ENCODE peak calls at places on chromosomes 6 and 20, in ten cellular contexts. M is psoas muscle; X is stimulated activated CD4-positive, alpha-beta T cell treated with anti-CD3 and anti-CD28 coated beads, Interleukin-12 subunit alpha, Interleukin-12 subunit beta, amount 100 ng/mL, for 24 hours; F is NCI-H1092 treated with DMSO at 0.1 percent for 48 hours; B is spleen; Y is stimulated activated CD8-positive, alpha-beta memory T cell treated with anti-CD3 and anti-CD28 coated beads, Interleukin-15, amount 100 ng/mL, for 24 hours; C is GM12892; H is non-pigmented ciliary epithelial cell; K is cardiac muscle cell; O is CD8-positive, alpha-beta T cell. W is an unnamed sample.

GRCh38 chr20:64101731-64102621 is 5.4 kb downstream of the NPBWR2 start:
- DNase-seq in M (peak; percentile 34), X (no peak), F (no peak), B (peak; percentile 91), Y (no peak), C (peak; percentile 89), H (no peak), K (no peak), O (peak; percentile 69), W (no peak)

GRCh38 chr6:108781419-108782110 is 66.7 kb upstream of the ARMC2 start:
- DNase-seq in M (no peak), X (no peak), F (no peak), B (no peak), Y (no peak), C (no peak), H (no peak), K (no peak), O (no peak), W (no peak)

GRCh38 chr6:37618916-37619605 is 78.6 kb downstream of the MDGA1 start:
- DNase-seq in M (no peak), X (no peak), F (no peak), B (no peak), Y (no peak), C (no peak), H (no peak), K (no peak), O (no peak), W (no peak)

GRCh38 chr6:130134594-130134993 is 88.2 kb downstream of the SAMD3 start:
- DNase-seq in M (no peak), X (no peak), F (no peak), B (no peak), Y (no peak), C (no peak), H (no peak), K (no peak), O (no peak), W (no peak)

GRCh38 chr6:28858963-28859362 is 64.8 kb downstream of the TRIM27 start:
- DNase-seq in M (no peak), X (no peak), F (no peak), B (no peak), Y (no peak), C (no peak), H (no peak), K (no peak), O (no peak), W (no peak)

GRCh38 chr6:104969785-104970581 is 13.1 kb downstream of the LIN28B start:
- DNase-seq in M (no peak), X (no peak), F (no peak), B (no peak), Y (no peak), C (no peak), H (no peak), K (no peak), O (no peak), W (no peak)

GRCh38 chr6:44933113-44933512 is 395.0 kb upstream of the RUNX2 start:
- DNase-seq in M (no peak), X (no peak), F (no peak), B (no peak), Y (no peak), C (no peak), H (no peak), K (no peak), O (no peak), W (no peak)

GRCh38 chr6:36372088-36372487 is 15.4 kb downstream of the ETV7 start:
- DNase-seq in M (no peak), X (no peak), F (no peak), B (no peak), Y (no peak), C (no peak), H (no peak), K (no peak), O (no peak), W (no peak)

GRCh38 chr20:63006611-63007471 is at the start of gene BHLHE23:
- DNase-seq in M (no peak), X (no peak), F (peak; percentile 14), B (no peak), Y (no peak), C (no peak), H (no peak), K (peak; percentile 12), O (no peak), W (no peak)

GRCh38 chr6:168828800-168829199 is 387.8 kb downstream of the SMOC2 start:
- DNase-seq in M (no peak), X (no peak), F (no peak), B (no peak), Y (no peak), C (no peak), H (peak; percentile 5), K (peak; percentile 68), O (no peak), W (no peak)

GRCh38 chr6:39530201-39530759 is 194.9 kb downstream of the KIF6 start:
- DNase-seq in M (no peak), X (no peak), F (no peak), B (no peak), Y (no peak), C (peak; percentile 38), H (no peak), K (peak; percentile 32), O (no peak), W (no peak)

GRCh38 chr6:19848465-19848864 is 11.3 kb downstream of the ID4 start:
- DNase-seq in M (no peak), X (no peak), F (no peak), B (no peak), Y (no peak), C (no peak), H (no peak), K (no peak), O (no peak), W (no peak)

GRCh38 chr6:118967239-118967638 is 32.3 kb upstream of the MCM9 start:
- DNase-seq in M (no peak), X (no peak), F (no peak), B (no peak), Y (no peak), C (no peak), H (no peak), K (no peak), O (no peak), W (no peak)

GRCh38 chr20:50794181-50794845 is 548 bp upstream of the BCAS4 start:
- DNase-seq in M (no peak), X (no peak), F (no peak), B (peak; percentile 78), Y (no peak), C (no peak), H (no peak), K (no peak), O (peak; percentile 13), W (no peak)

GRCh38 chr6:117352466-117353081 is 73.2 kb downstream of the ROS1 start:
- DNase-seq in M (no peak), X (no peak), F (no peak), B (no peak), Y (no peak), C (no peak), H (no peak), K (peak; percentile 43), O (no peak), W (no peak)

GRCh38 chr6:107323133-107323785 is 136.1 kb downstream of the PDSS2 start:
- DNase-seq in M (no peak), X (no peak), F (no peak), B (no peak), Y (no peak), C (no peak), H (no peak), K (peak; percentile 22), O (no peak), W (no peak)

W was measured in lung.